ENCODE peak calls at places on chromosomes 11 and 22, in eight cellular contexts. One of them, this sample, is unnamed.

GRCh38 chr11:132056689-132057088 is 686.3 kb downstream of the NTM start:
- DNase-seq in A549: no peak
- DNase-seq in AG04449: no peak
- DNase-seq in ovary: no peak
- DNase-seq in mammary epithelial cell: no peak
- DNase-seq in stomach: no peak
- DNase-seq in pancreas: no peak
- DNase-seq in WTC11: no peak
- DNase-seq in this sample: no peak

GRCh38 chr11:13668957-13669521 is 571 bp downstream of the FAR1 start:
- DNase-seq in A549: peak
- DNase-seq in AG04449: no peak
- DNase-seq in ovary: peak
- DNase-seq in mammary epithelial cell: peak
- DNase-seq in stomach: peak
- DNase-seq in pancreas: peak
- DNase-seq in WTC11: no peak
- DNase-seq in this sample: peak

GRCh38 chr22:24153959-24154358 is 27.3 kb upstream of the SUSD2 start:
- DNase-seq in A549: no peak
- DNase-seq in AG04449: no peak
- DNase-seq in ovary: no peak
- DNase-seq in mammary epithelial cell: no peak
- DNase-seq in stomach: no peak
- DNase-seq in pancreas: no peak
- DNase-seq in WTC11: no peak
- DNase-seq in this sample: no peak

GRCh38 chr11:133576351-133576750 is 44.0 kb upstream of the OPCML start:
- DNase-seq in A549: no peak
- DNase-seq in AG04449: no peak
- DNase-seq in ovary: no peak
- DNase-seq in mammary epithelial cell: no peak
- DNase-seq in stomach: no peak
- DNase-seq in pancreas: no peak
- DNase-seq in WTC11: peak
- DNase-seq in this sample: peak

GRCh38 chr11:95104916-95105315 is 15.3 kb downstream of the ENDOD1 start:
- DNase-seq in A549: no peak
- DNase-seq in AG04449: no peak
- DNase-seq in ovary: no peak
- DNase-seq in mammary epithelial cell: no peak
- DNase-seq in stomach: no peak
- DNase-seq in pancreas: no peak
- DNase-seq in WTC11: no peak
- DNase-seq in this sample: no peak

GRCh38 chr22:37781434-37782059 is 26.2 kb upstream of the GCAT start:
- DNase-seq in A549: peak
- DNase-seq in AG04449: no peak
- DNase-seq in ovary: peak
- DNase-seq in mammary epithelial cell: no peak
- DNase-seq in stomach: no peak
- DNase-seq in pancreas: no peak
- DNase-seq in WTC11: peak
- DNase-seq in this sample: no peak

GRCh38 chr11:70556884-70557741 is 158.8 kb downstream of the CTTN start:
- DNase-seq in A549: peak
- DNase-seq in AG04449: no peak
- DNase-seq in ovary: no peak
- DNase-seq in mammary epithelial cell: peak
- DNase-seq in stomach: no peak
- DNase-seq in pancreas: no peak
- DNase-seq in WTC11: no peak
- DNase-seq in this sample: no peak

GRCh38 chr11:209275-210121 is 2.0 kb downstream of the RIC8A start:
- DNase-seq in A549: peak
- DNase-seq in AG04449: no peak
- DNase-seq in ovary: peak
- DNase-seq in mammary epithelial cell: peak
- DNase-seq in stomach: peak
- DNase-seq in pancreas: no peak
- DNase-seq in WTC11: no peak
- DNase-seq in this sample: no peak

GRCh38 chr11:125108469-125108868 is 3.0 kb downstream of the TMEM218 start:
- DNase-seq in A549: no peak
- DNase-seq in AG04449: no peak
- DNase-seq in ovary: no peak
- DNase-seq in mammary epithelial cell: no peak
- DNase-seq in stomach: no peak
- DNase-seq in pancreas: no peak
- DNase-seq in WTC11: no peak
- DNase-seq in this sample: no peak

GRCh38 chr11:14789879-14790484 is 102.0 kb downstream of the CYP2R1 start:
- DNase-seq in A549: peak
- DNase-seq in AG04449: no peak
- DNase-seq in ovary: no peak
- DNase-seq in mammary epithelial cell: no peak
- DNase-seq in stomach: no peak
- DNase-seq in pancreas: no peak
- DNase-seq in WTC11: no peak
- DNase-seq in this sample: no peak

GRCh38 chr11:87266751-87267150 is 229.0 kb downstream of the TMEM135 start:
- DNase-seq in A549: no peak
- DNase-seq in AG04449: no peak
- DNase-seq in ovary: no peak
- DNase-seq in mammary epithelial cell: peak
- DNase-seq in stomach: no peak
- DNase-seq in pancreas: no peak
- DNase-seq in WTC11: no peak
- DNase-seq in this sample: no peak

GRCh38 chr11:98601181-98601773 is 419.5 kb upstream of the CNTN5 start:
- DNase-seq in A549: no peak
- DNase-seq in AG04449: no peak
- DNase-seq in ovary: no peak
- DNase-seq in mammary epithelial cell: no peak
- DNase-seq in stomach: no peak
- DNase-seq in pancreas: no peak
- DNase-seq in WTC11: no peak
- DNase-seq in this sample: no peak

GRCh38 chr11:3198815-3199214 is 19.8 kb downstream of the MRGPRG start:
- DNase-seq in A549: no peak
- DNase-seq in AG04449: no peak
- DNase-seq in ovary: no peak
- DNase-seq in mammary epithelial cell: no peak
- DNase-seq in stomach: no peak
- DNase-seq in pancreas: no peak
- DNase-seq in WTC11: no peak
- DNase-seq in this sample: no peak

GRCh38 chr22:18091916-18092526 is 14.2 kb downstream of the PEX26 start:
- DNase-seq in A549: peak
- DNase-seq in AG04449: no peak
- DNase-seq in ovary: peak
- DNase-seq in mammary epithelial cell: peak
- DNase-seq in stomach: peak
- DNase-seq in pancreas: peak
- DNase-seq in WTC11: no peak
- DNase-seq in this sample: no peak

GRCh38 chr11:16883179-16883578 is 131.0 kb downstream of the PLEKHA7 start:
- DNase-seq in A549: peak
- DNase-seq in AG04449: no peak
- DNase-seq in ovary: no peak
- DNase-seq in mammary epithelial cell: peak
- DNase-seq in stomach: peak
- DNase-seq in pancreas: no peak
- DNase-seq in WTC11: no peak
- DNase-seq in this sample: no peak

GRCh38 chr22:38097557-38098409 is 12.7 kb downstream of the BAIAP2L2 start:
- DNase-seq in A549: no peak
- DNase-seq in AG04449: no peak
- DNase-seq in ovary: no peak
- DNase-seq in mammary epithelial cell: no peak
- DNase-seq in stomach: no peak
- DNase-seq in pancreas: no peak
- DNase-seq in WTC11: peak
- DNase-seq in this sample: peak

GRCh38 chr22:22882033-22882717 is 5.4 kb upstream of the IGLL5 start:
- DNase-seq in A549: no peak
- DNase-seq in AG04449: no peak
- DNase-seq in ovary: no peak
- DNase-seq in mammary epithelial cell: peak
- DNase-seq in stomach: no peak
- DNase-seq in pancreas: no peak
- DNase-seq in WTC11: no peak
- DNase-seq in this sample: no peak

GRCh38 chr22:22883090-22883727 is 4.4 kb upstream of the IGLL5 start:
- DNase-seq in A549: no peak
- DNase-seq in AG04449: no peak
- DNase-seq in ovary: no peak
- DNase-seq in mammary epithelial cell: no peak
- DNase-seq in stomach: no peak
- DNase-seq in pancreas: no peak
- DNase-seq in WTC11: no peak
- DNase-seq in this sample: no peak

GRCh38 chr22:22886546-22886945 is 1.1 kb upstream of the IGLL5 start:
- DNase-seq in A549: no peak
- DNase-seq in AG04449: no peak
- DNase-seq in ovary: no peak
- DNase-seq in mammary epithelial cell: no peak
- DNase-seq in stomach: no peak
- DNase-seq in pancreas: no peak
- DNase-seq in WTC11: no peak
- DNase-seq in this sample: no peak

GRCh38 chr22:22884888-22885840 is 2.5 kb upstream of the IGLL5 start:
- DNase-seq in A549: no peak
- DNase-seq in AG04449: no peak
- DNase-seq in ovary: no peak
- DNase-seq in mammary epithelial cell: no peak
- DNase-seq in stomach: no peak
- DNase-seq in pancreas: no peak
- DNase-seq in WTC11: no peak
- DNase-seq in this sample: no peak

GRCh38 chr22:22884010-22884887 is 3.4 kb upstream of the IGLL5 start:
- DNase-seq in A549: peak
- DNase-seq in AG04449: no peak
- DNase-seq in ovary: no peak
- DNase-seq in mammary epithelial cell: peak
- DNase-seq in stomach: peak
- DNase-seq in pancreas: peak
- DNase-seq in WTC11: peak
- DNase-seq in this sample: peak
- TF ChIP-seq CTCF in A549: peak
- TF ChIP-seq CTCF in AG04449: peak
- TF ChIP-seq CTCF in ovary: peak
- TF ChIP-seq CTCF in mammary epithelial cell: peak
- TF ChIP-seq CTCF in stomach: peak
- TF ChIP-seq CTCF in pancreas: peak
- TF ChIP-seq CTCF in WTC11: peak
- TF ChIP-seq CTCF in this sample: peak

DNA sequence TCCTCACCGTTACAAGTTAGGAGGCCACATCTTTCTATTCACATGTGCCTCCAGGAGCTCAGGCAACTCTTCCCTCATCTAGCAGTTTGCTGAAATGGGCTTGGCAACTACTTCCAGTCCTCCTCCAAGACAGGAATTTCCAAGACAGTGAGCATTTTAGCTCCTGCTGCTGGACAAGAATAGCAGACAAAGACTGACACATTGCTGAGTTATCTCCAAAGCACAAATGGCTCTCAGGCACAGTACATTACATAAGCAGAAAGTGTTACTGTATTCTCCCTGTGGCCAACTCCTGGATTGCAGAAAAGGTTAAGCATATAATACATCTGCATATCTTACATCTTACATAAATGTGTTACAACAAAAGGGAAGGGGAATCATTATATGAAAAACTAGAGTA is 83.2 kb upstream of the POU2AF2 start:
- DNase-seq in A549: no peak
- DNase-seq in AG04449: no peak
- DNase-seq in ovary: no peak
- DNase-seq in mammary epithelial cell: peak
- DNase-seq in stomach: no peak
- DNase-seq in pancreas: no peak
- DNase-seq in WTC11: no peak
- DNase-seq in this sample: no peak
- TF ChIP-seq CTCF in A549: no peak
- TF ChIP-seq CTCF in AG04449: no peak
- TF ChIP-seq CTCF in ovary: no peak
- TF ChIP-seq CTCF in mammary epithelial cell: no peak
- TF ChIP-seq CTCF in stomach: no peak
- TF ChIP-seq CTCF in pancreas: no peak
- TF ChIP-seq CTCF in WTC11: no peak
- TF ChIP-seq CTCF in this sample: no peak

DNA sequence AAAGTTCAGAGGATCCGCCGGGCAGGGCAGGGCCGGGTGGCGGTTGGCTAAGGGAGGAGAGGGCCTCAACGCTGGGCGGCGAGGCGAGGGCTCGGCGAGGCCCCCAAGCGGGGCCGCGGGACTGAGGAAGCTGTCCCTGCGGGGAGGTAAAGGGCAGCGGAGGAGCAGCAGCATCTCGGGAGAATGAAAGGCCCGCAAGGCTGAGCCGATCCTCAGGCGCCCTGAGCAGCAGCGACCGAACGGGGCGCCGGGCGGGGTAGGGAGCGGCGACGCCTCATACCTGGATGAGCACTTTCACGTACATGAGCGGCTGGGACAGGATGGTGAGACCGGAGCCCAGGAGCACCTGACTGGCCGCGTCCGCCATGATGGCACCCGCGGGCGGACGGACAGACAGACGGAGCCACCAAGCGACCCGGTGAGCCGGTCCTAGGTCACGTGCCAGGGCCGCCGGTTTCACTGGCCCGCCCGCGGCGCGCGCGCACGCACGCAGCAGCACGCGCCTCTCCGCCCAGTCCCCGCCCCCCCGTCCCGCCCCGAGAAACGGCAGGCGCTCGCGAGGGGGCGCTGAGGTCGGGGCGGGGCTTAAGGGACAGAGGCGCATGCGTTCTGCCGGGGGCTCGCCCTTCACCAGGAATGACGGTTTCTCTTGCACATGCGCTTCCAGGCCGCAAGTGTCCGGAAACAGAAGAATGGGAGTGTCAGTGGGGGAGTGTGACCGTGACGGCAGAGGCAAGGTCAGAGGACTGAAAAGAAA is at the start of gene MTCH2:
- DNase-seq in A549: peak
- DNase-seq in AG04449: peak
- DNase-seq in ovary: peak
- DNase-seq in mammary epithelial cell: peak
- DNase-seq in stomach: peak
- DNase-seq in pancreas: peak
- DNase-seq in WTC11: peak
- DNase-seq in this sample: peak
- TF ChIP-seq CTCF in A549: peak
- TF ChIP-seq CTCF in AG04449: peak
- TF ChIP-seq CTCF in ovary: peak
- TF ChIP-seq CTCF in mammary epithelial cell: no peak
- TF ChIP-seq CTCF in stomach: peak
- TF ChIP-seq CTCF in pancreas: peak
- TF ChIP-seq CTCF in WTC11: no peak
- TF ChIP-seq CTCF in this sample: no peak

DNA sequence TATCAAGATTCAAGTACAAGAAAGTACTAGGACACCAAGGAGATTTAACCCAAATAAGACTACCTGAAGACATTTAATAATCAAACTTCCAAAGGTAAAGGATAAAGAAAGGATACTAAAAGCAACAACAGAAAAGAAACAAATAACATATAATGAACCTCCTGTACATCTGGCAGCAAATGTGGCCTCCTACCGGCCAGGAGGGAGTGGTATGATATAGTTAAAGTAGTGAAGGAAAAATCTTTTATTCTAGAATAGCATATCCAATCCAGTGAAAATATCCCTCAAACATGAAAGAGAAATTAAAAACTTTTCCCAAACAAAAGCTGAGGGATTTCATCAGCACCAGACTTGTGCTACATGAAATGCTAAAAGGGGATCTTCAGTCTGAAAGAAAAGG is 104.7 kb upstream of the GUCY1A2 start:
- DNase-seq in A549: no peak
- DNase-seq in AG04449: no peak
- DNase-seq in ovary: no peak
- DNase-seq in mammary epithelial cell: no peak
- DNase-seq in stomach: no peak
- DNase-seq in pancreas: no peak
- DNase-seq in WTC11: no peak
- DNase-seq in this sample: no peak
- TF ChIP-seq CTCF in A549: no peak
- TF ChIP-seq CTCF in AG04449: peak
- TF ChIP-seq CTCF in ovary: no peak
- TF ChIP-seq CTCF in mammary epithelial cell: peak
- TF ChIP-seq CTCF in stomach: no peak
- TF ChIP-seq CTCF in pancreas: no peak
- TF ChIP-seq CTCF in WTC11: no peak
- TF ChIP-seq CTCF in this sample: no peak